ENCODE peak calls at places on chromosomes 3 and 15, in four cellular contexts. D is MM.1S, J is GM23338, G is HCT116. N is an unnamed sample.

GRCh38 chr3:182479335-182479734 is 314.0 kb upstream of the ATP11B start:
- DNase-seq in J (no peak), G (no peak), D (no peak), N (no peak)

GRCh38 chr15:57133127-57133968 is 214.9 kb downstream of the TCF12 start:
- DNase-seq in J (peak; percentile 48), D (no peak), G (no peak), N (peak; percentile 51)

GRCh38 chr3:119690043-119690656 is 12.7 kb upstream of the CFAP91 start:
- DNase-seq in J (peak; percentile 68), D (no peak), G (no peak), N (no peak)

GRCh38 chr3:165451671-165452070 is 255.5 kb upstream of the SLITRK3 start:
- DNase-seq in G (no peak), J (no peak), D (no peak), N (no peak)

GRCh38 chr3:90036931-90037330 is 929.5 kb downstream of the EPHA3 start:
- DNase-seq in J (no peak), D (no peak), G (no peak), N (no peak)

GRCh38 chr3:171132873-171133272 is 106.4 kb upstream of the SLC2A2 start:
- DNase-seq in G (no peak), J (no peak), D (no peak), N (no peak)

GRCh38 chr3:184645304-184645703 is 66.6 kb downstream of the MAGEF1 start:
- DNase-seq in D (no peak), G (no peak), J (no peak), N (no peak)

GRCh38 chr3:193620650-193621049 is 27.6 kb downstream of the OPA1 start:
- DNase-seq in J (no peak), G (no peak), D (no peak), N (no peak)

GRCh38 chr3:106331636-106332035 is 462.8 kb upstream of the CBLB start:
- DNase-seq in J (no peak), D (no peak), G (no peak), N (no peak)

GRCh38 chr3:194275231-194275671 is 75.9 kb downstream of the CPN2 start:
- DNase-seq in J (no peak), G (no peak), D (no peak), N (no peak)

GRCh38 chr3:38640661-38641441 is 8.6 kb downstream of the SCN5A start:
- DNase-seq in J (peak; percentile 90), G (no peak), D (no peak), N (no peak)

GRCh38 chr3:188437921-188438320 is 284.0 kb downstream of the LPP start:
- DNase-seq in J (no peak), G (no peak), D (no peak), N (no peak)

GRCh38 chr3:52798376-52798977 is 3.9 kb downstream of the ITIH3 start:
- DNase-seq in G (no peak), D (no peak), J (no peak), N (no peak)

GRCh38 chr3:151538706-151539403 is 78.0 kb upstream of the IGSF10 start:
- DNase-seq in D (no peak), G (no peak), J (peak; percentile 54), N (no peak)

GRCh38 chr15:51756482-51756881 is 5.1 kb downstream of the TMOD2 start:
- DNase-seq in D (no peak), G (no peak), J (no peak), N (no peak)

GRCh38 chr15:37046876-37047614 is 53.3 kb downstream of the MEIS2 start:
- DNase-seq in D (no peak), G (no peak), J (peak; percentile 84), N (no peak)

GRCh38 chr3:187044206-187044605 is 95.1 kb downstream of the RPL39L start:
- DNase-seq in J (no peak), G (no peak), D (peak; percentile 19), N (no peak)

GRCh38 chr3:154893813-154894212 is 186.3 kb upstream of the MME start:
- DNase-seq in G (no peak), D (no peak), J (no peak), N (no peak)

GRCh38 chr3:37935756-37936666 is 54.6 kb upstream of the VILL start:
- DNase-seq in D (no peak), J (peak; percentile 78), G (peak; percentile 46), N (no peak)

GRCh38 chr3:58358092-58358491 is 25.4 kb downstream of the PXK start:
- DNase-seq in D (no peak), G (no peak), J (no peak), N (no peak)

GRCh38 chr3:23019596-23020300 is 183.4 kb upstream of the UBE2E2 start:
- DNase-seq in J (no peak), D (no peak), G (no peak), N (no peak)

GRCh38 chr3:106635271-106635670 is 742.0 kb upstream of the CCDC54 start:
- DNase-seq in D (no peak), J (no peak), G (no peak), N (no peak)

GRCh38 chr3:116059421-116060096 is 385.7 kb downstream of the LSAMP start:
- DNase-seq in J (peak; percentile 52), D (no peak), G (peak; percentile 82), N (no peak)

GRCh38 chr3:60703956-60704736 is 547.1 kb downstream of the FHIT start:
- DNase-seq in J (no peak), G (no peak), D (no peak), N (no peak)

GRCh38 chr3:126983653-126984390 is 907 bp downstream of the PLXNA1 start:
- DNase-seq in G (no peak), J (peak; percentile 87), D (no peak), N (peak; percentile 59)

GRCh38 chr3:120634539-120634938 is 38.4 kb downstream of the NDUFB4 start:
- DNase-seq in G (no peak), J (no peak), D (no peak), N (no peak)

GRCh38 chr15:101006931-101007687 is 88.0 kb downstream of the LRRK1 start:
- DNase-seq in J (peak; percentile 96), D (peak; percentile 65), G (peak; percentile 53), N (peak; percentile 62)

GRCh38 chr15:56837281-56837680 is 81.2 kb upstream of the TCF12 start:
- DNase-seq in D (no peak), G (no peak), J (no peak), N (no peak)

GRCh38 chr15:43749690-43750345 is 3.6 kb downstream of the PDIA3 start:
- DNase-seq in J (no peak), G (no peak), D (peak; percentile 84), N (no peak)

GRCh38 chr3:187040637-187041361 is 98.5 kb downstream of the RPL39L start:
- DNase-seq in G (no peak), D (no peak), J (no peak), N (no peak)

GRCh38 chr15:89781891-89782618 is 5.9 kb downstream of the MESP2 start:
- DNase-seq in G (peak; percentile 39), D (peak; percentile 92), J (no peak), N (no peak)

GRCh38 chr15:29471306-29471705 is 201.7 kb upstream of the NSMCE3 start:
- DNase-seq in D (no peak), J (no peak), G (no peak), N (no peak)

DNA sequence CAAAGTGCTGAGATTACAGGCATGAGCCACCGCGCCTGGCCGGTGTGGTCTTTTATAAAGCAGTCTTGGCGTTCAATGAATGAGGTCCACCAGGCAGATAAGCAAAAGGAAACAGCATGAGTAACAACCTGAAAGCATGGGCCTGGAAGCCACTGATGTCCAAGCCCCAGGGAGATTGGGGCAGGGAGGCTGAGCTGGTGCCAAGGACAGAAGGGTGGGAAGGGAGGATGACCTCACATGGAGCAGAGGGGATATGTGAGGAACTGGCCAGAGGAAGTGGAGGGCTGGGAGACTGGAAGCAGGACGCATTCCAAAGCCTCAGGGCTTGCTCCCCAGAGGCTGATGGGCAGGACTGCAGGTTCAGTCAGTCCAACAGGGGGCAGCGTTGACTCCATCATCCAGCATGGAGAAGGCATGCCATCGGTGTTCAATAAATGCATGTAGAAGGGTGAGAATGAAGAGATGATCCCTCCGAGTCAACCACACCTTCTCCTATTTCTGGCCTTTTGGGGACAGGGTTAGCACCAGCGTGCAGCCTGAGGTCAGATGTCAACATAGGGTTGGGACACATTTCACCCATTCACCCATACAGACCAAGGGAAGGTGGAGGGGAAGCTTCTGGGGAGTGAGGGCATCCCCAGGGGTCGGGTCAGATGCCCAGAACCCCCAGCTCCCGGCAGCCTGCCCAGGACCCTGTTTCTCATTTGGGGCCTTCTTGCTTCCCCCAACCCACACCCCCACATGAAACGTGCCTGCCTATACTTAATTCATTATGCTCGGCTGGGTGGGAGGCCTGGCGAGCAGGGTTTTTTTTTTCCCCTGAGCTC is 14.8 kb downstream of the MYL3 start:
- DNase-seq in J (peak; percentile 87), G (no peak), D (no peak), N (no peak)
- TF ChIP-seq CTCF in J (peak; percentile 78), G (peak; percentile 28), D (peak; percentile 47), N (peak; percentile 53)

GRCh38 chr3:30315452-30315851 is 290.9 kb upstream of the TGFBR2 start:
- DNase-seq in G (no peak), J (no peak), D (no peak), N (no peak)
- TF ChIP-seq CTCF in G (no peak), J (no peak), D (no peak), N (no peak)

DNA sequence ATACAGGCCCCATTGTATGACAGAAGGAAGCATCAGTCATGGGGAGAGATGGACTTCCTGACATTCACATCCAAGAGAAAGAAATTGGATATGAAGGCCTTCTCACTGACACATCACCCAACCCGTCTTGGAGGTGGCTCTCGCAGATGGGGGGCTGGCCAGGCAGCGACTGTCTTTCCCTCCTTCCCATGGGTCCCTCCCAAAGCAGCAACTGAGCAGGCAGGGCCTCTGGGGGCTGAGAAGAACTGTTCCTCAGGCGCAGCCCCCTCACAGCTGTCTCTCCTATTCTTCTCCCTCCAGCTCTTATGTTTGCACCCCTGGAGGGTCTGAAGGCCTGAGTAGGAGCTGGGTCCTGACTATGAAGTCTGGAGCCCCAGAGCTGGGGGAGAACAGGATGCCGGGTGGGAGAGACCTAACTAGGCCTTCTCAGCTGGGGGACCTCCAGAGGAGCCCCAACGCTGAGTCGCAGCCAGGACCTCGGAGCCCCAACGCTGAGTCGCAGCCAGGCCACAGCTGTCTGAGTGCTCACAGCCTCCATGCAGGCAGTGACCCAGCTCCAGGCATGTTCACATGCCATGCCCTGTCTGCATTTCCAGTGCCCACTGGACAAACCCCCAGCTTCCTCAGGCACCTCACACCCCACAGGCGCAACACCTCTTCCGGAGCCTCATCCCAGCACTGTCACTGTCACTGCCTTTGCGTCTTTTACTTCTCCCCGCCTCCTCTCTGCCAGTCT is 29.6 kb downstream of the UMPS start:
- DNase-seq in J (no peak), G (no peak), D (no peak), N (no peak)
- TF ChIP-seq CTCF in J (no peak), G (no peak), D (no peak), N (no peak)

DNA sequence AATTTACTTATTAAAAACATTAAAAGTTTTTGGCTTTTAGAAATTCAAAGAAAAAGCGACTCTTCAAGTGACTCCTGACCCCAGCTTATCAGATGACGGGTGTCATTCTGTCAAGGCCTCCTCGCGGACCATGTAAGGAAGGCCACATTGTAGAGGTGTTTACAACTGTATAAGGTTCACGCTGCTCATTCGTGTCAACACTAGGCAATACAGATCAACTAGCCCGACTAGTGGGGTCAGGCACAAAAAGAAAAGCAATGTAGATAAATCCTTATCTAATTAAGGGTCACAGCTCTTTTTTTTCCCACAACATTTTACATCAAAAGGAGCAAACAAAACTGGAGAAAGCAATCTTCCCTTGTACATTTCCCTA is 207.5 kb upstream of the NR2F2 start:
- DNase-seq in D (no peak), G (no peak), J (no peak), N (no peak)
- TF ChIP-seq CTCF in D (no peak), G (no peak), J (no peak), N (no peak)